ENCODE peak calls at places on chromosomes 2 and 18, in seven cellular contexts. N is CD4-positive, alpha-beta T cell; C is left lung; H is endothelial cell; P is Calu3; F is BE2C; O is tibial nerve. Q is an unnamed sample.
A peak's percentile ranks its signal among the peaks of the same experiment; 100 is the strongest.

GRCh38 chr2:236163483-236164200 is 4.5 kb downstream of the GBX2 start:
- DNase-seq in N (no peak), C (no peak), H (no peak), P (no peak), F (no peak), O (no peak), Q (no peak)

GRCh38 chr2:74304332-74305148 is 38.7 kb downstream of the SLC4A5 start:
- DNase-seq in N (no peak), C (no peak), H (no peak), P (no peak), F (no peak), O (no peak), Q (no peak)

GRCh38 chr2:44546469-44547127 is 184.9 kb downstream of the CAMKMT start:
- DNase-seq in N (no peak), C (no peak), H (no peak), P (no peak), F (peak; percentile 56), O (no peak), Q (no peak)

GRCh38 chr18:13566941-13567762 is 159.2 kb downstream of the FAM210A start:
- DNase-seq in N (no peak), C (peak; percentile 79), H (no peak), P (no peak), F (no peak), O (peak; percentile 24), Q (no peak)

GRCh38 chr18:12049983-12050811 is 43.4 kb upstream of the ANKRD62 start:
- DNase-seq in N (no peak), C (peak; percentile 31), H (no peak), P (no peak), F (no peak), O (no peak), Q (no peak)

GRCh38 chr2:28269019-28269784 is 123.5 kb upstream of the FOSL2 start:
- DNase-seq in N (no peak), C (no peak), H (no peak), P (peak; percentile 46), F (peak; percentile 50), O (no peak), Q (no peak)

GRCh38 chr2:227186751-227187150 is 22.3 kb downstream of the COL4A3 start:
- DNase-seq in N (no peak), C (no peak), H (no peak), P (no peak), F (no peak), O (no peak), Q (no peak)

GRCh38 chr2:120465701-120465988 is 119.7 kb downstream of the INHBB start:
- DNase-seq in N (no peak), C (no peak), H (no peak), P (no peak), F (no peak), O (no peak), Q (no peak)

GRCh38 chr18:48785091-48785614 is 165.6 kb downstream of the SMAD7 start:
- DNase-seq in N (no peak), C (peak; percentile 60), H (no peak), P (no peak), F (no peak), O (no peak), Q (no peak)

GRCh38 chr2:150639917-150640538 is 152.6 kb upstream of the RND3 start:
- DNase-seq in N (no peak), C (no peak), H (no peak), P (no peak), F (no peak), O (peak; percentile 17), Q (no peak)

GRCh38 chr2:126881591-126881990 is 17.1 kb upstream of the TEX51 start:
- DNase-seq in N (no peak), C (no peak), H (no peak), P (no peak), F (no peak), O (no peak), Q (no peak)

GRCh38 chr2:78035804-78036203 is 513.6 kb upstream of the LRRTM4 start:
- DNase-seq in N (no peak), C (no peak), H (no peak), P (no peak), F (no peak), O (no peak), Q (no peak)

GRCh38 chr2:141810148-141810547 is 320.7 kb downstream of the LRP1B start:
- DNase-seq in N (no peak), C (no peak), H (no peak), P (no peak), F (no peak), O (no peak), Q (no peak)

GRCh38 chr2:128727914-128728313 is 409.2 kb upstream of the HS6ST1 start:
- DNase-seq in N (no peak), C (no peak), H (no peak), P (no peak), F (no peak), O (peak; percentile 53), Q (no peak)

DNA sequence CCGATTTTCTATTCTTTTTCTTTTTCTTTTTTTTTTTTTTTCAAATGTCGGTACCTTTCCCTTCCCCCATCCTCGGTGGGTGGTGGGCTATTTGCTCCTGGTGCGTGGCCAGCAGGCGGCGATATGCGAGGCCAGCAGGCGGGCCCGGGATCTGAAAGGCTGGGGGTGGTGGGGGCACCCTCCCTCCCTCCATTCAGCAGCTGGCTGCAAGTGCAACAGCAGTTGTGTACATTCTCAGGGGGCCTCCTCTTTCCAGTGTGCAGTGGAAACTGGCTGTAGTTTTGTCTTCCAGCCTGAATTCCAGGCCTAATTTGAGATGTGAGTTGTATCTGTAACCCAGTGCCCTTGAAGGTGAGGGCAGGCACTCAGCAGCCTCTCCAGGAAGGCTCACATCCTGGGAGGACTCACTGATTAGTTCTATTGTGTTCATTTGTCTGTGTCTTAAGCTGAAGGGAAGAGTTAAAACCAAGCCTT is 3.1 kb downstream of the MYCN start:
- DNase-seq in N (no peak), C (no peak), H (peak; percentile 80), P (peak; percentile 69), F (peak; percentile 100), O (no peak), Q (no peak)
- TF ChIP-seq CTCF in N (no peak), C (peak; percentile 19), H (peak; percentile 81), P (peak; percentile 75), F (no peak), O (peak; percentile 31), Q (no peak)

GRCh38 chr2:208034503-208035140 is 9.3 kb upstream of the PLEKHM3 start:
- DNase-seq in N (no peak), C (no peak), H (no peak), P (no peak), F (no peak), O (no peak), Q (no peak)

GRCh38 chr2:208036357-208036756 is 11.0 kb upstream of the PLEKHM3 start:
- DNase-seq in N (no peak), C (no peak), H (no peak), P (no peak), F (no peak), O (no peak), Q (no peak)

GRCh38 chr2:208037564-208038487 is 12.5 kb upstream of the PLEKHM3 start:
- DNase-seq in N (no peak), C (no peak), H (no peak), P (no peak), F (no peak), O (no peak), Q (no peak)

GRCh38 chr2:208031608-208032019 is 6.3 kb upstream of the PLEKHM3 start:
- DNase-seq in N (no peak), C (no peak), H (no peak), P (peak; percentile 47), F (no peak), O (no peak), Q (no peak)

DNA sequence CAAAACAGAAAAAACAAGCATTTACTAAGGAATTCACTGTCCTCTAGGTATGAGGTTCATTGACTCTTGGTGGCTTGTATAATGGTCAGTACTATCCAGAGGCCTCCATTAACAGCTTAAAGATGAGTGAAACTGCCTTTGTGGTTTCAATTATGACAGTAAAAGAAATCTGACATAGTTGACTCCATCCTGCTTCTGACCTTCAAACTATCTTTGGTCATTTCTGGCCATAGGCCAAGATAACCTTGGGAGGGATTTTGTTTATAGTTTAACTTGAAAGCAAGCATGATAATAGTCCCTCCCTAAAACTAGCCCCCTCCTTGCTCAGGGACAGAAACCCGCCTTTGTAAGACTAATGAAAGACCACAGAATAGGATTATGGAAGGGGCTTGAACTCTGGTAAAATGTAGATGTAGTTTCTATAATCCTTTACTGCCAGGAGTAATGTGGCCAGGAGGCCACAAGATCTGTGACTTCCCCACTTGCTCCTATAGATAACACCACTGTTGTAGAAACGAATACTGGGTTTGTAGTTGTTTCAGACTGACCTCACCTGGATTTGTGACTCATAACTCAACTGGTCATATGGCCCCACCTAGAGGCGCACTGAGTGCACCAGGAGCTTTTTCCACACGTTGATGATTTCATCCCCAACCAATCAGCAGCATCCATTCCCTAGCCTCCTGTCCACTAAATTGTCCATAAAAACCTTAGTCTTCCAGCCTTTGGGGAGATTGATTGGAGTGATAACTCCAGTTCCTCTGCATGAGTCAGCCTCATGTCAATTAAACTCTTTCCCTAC is 8.6 kb upstream of the PLEKHM3 start:
- DNase-seq in N (no peak), C (peak; percentile 50), H (peak; percentile 12), P (peak; percentile 78), F (peak; percentile 75), O (no peak), Q (no peak)
- TF ChIP-seq CTCF in N (peak; percentile 40), C (peak; percentile 32), H (no peak), P (peak; percentile 43), F (peak; percentile 73), O (no peak), Q (no peak)

GRCh38 chr2:20229322-20230201 is 4.6 kb upstream of the SDC1 start:
- DNase-seq in N (no peak), C (no peak), H (no peak), P (no peak), F (no peak), O (no peak), Q (no peak)

GRCh38 chr2:20231159-20231558 is 6.2 kb upstream of the SDC1 start:
- DNase-seq in N (no peak), C (no peak), H (no peak), P (no peak), F (no peak), O (no peak), Q (no peak)

GRCh38 chr2:20232837-20233207 is 7.9 kb upstream of the SDC1 start:
- DNase-seq in N (no peak), C (no peak), H (no peak), P (peak; percentile 76), F (no peak), O (no peak), Q (no peak)

GRCh38 chr2:20227894-20228505 is 3.1 kb upstream of the SDC1 start:
- DNase-seq in N (no peak), C (no peak), H (no peak), P (no peak), F (no peak), O (no peak), Q (no peak)

GRCh38 chr2:20231632-20232031 is 6.7 kb upstream of the SDC1 start:
- DNase-seq in N (no peak), C (peak; percentile 79), H (no peak), P (peak; percentile 93), F (no peak), O (no peak), Q (no peak)
- TF ChIP-seq CTCF in N (no peak), C (no peak), H (no peak), P (no peak), F (no peak), O (no peak), Q (no peak)

DNA sequence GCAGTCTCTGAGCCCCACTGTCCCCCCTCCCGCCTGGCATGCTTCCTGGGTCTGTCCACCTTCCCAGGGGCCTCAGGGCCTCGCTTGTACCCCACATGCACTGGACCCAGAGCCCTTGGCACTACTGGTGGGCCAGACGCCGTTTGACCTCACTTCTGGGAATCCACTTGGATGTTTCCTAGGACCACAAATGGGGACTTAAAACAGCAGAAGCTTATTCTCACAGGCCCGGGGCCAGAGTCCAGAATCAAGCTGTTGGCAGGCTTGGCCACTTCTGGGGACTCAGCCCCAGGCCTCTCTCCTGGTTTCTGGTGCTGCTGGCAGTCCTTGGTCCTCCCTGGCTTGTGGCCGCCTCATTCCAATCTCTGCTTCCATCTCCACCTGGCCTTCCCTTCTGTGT is 19.6 kb downstream of the ANO7 start:
- DNase-seq in N (no peak), C (no peak), H (no peak), P (no peak), F (peak; percentile 40), O (no peak), Q (no peak)
- TF ChIP-seq CTCF in N (no peak), C (no peak), H (no peak), P (no peak), F (no peak), O (no peak), Q (no peak)

Q was measured in natural killer cell.